ENCODE peak calls at places on chromosomes 4 and X, in four cellular contexts. Q is mesendoderm, D is neuronal stem cell, B is H1. X is an unnamed sample.

GRCh38 chrX:22135994-22136684 is 104.0 kb downstream of the PHEX start:
- DNase-seq in B (no peak), Q (peak), D (peak), X (no peak)

GRCh38 chr4:86999244-86999643 is 64.4 kb downstream of the AFF1 start:
- DNase-seq in B (no peak), Q (no peak), D (no peak), X (no peak)

GRCh38 chr4:139301821-139302611 is at the start of gene NDUFC1:
- DNase-seq in Q (peak), D (no peak), B (no peak), X (peak)

GRCh38 chr4:106010761-106011160 is 115.5 kb downstream of the NPNT start:
- DNase-seq in Q (no peak), D (no peak), B (no peak), X (no peak)

GRCh38 chr4:77418333-77418732 is 187.3 kb upstream of the CXCL13 start:
- DNase-seq in B (no peak), Q (peak), D (no peak), X (peak)

GRCh38 chr4:24763631-24764302 is 31.6 kb upstream of the SOD3 start:
- DNase-seq in Q (no peak), B (no peak), D (no peak), X (peak)

GRCh38 chr4:71287305-71287704 is 51.5 kb upstream of the SLC4A4 start:
- DNase-seq in Q (no peak), D (no peak), B (no peak), X (peak)

GRCh38 chrX:1481636-1482529 is 29.2 kb upstream of the ASMTL start:
- DNase-seq in Q (peak), B (peak), D (no peak), X (peak)

GRCh38 chr4:121306932-121307331 is 73.9 kb downstream of the QRFPR start:
- DNase-seq in Q (no peak), B (no peak), D (no peak), X (no peak)

GRCh38 chr4:152160236-152160800 is 375.6 kb downstream of the FBXW7 start:
- DNase-seq in B (no peak), D (no peak), Q (no peak), X (peak)

GRCh38 chr4:54067163-54067562 is 2.8 kb upstream of the CHIC2 start:
- DNase-seq in Q (no peak), B (no peak), D (no peak), X (peak)

GRCh38 chr4:59248313-59248712 is 1951.8 kb upstream of the ADGRL3 start:
- DNase-seq in Q (no peak), B (no peak), D (no peak), X (no peak)

GRCh38 chr4:157075811-157076577 is at the start of gene GLRB:
- DNase-seq in Q (peak), B (no peak), D (peak), X (peak)

GRCh38 chr4:174553828-174554227 is 31.5 kb upstream of the HPGD start:
- DNase-seq in D (no peak), B (no peak), Q (no peak), X (no peak)

GRCh38 chr4:85475631-85476233 is 782 bp downstream of the ARHGAP24 start:
- DNase-seq in B (no peak), D (peak), Q (no peak), X (peak)
- H3K9ac ChIP-seq in B (no peak), D (no peak), Q (peak), X (no peak)

DNA sequence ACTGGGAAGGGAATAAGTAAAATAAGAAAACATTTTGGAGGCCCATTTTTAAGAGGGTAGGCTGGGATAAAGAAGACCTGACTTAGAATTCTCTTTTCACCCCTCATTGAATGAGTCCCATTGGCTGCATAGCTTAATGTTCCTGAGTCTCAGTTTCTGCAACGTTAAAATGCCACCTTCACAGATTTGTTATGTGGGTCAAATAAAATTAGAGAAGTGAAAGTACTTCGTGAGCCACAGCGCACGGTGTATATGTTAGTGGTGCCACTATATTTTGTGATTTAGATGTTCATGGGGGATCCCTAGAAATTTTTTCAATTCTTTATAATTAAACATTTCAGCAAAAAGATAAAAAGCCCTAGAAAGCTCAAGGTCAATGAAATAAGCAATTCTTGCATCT is 109.2 kb upstream of the HS3ST1 start:
- DNase-seq in Q (no peak), B (no peak), D (no peak), X (no peak)
- H3K18ac ChIP-seq in Q (no peak), B (no peak), D (no peak), X (no peak)

DNA sequence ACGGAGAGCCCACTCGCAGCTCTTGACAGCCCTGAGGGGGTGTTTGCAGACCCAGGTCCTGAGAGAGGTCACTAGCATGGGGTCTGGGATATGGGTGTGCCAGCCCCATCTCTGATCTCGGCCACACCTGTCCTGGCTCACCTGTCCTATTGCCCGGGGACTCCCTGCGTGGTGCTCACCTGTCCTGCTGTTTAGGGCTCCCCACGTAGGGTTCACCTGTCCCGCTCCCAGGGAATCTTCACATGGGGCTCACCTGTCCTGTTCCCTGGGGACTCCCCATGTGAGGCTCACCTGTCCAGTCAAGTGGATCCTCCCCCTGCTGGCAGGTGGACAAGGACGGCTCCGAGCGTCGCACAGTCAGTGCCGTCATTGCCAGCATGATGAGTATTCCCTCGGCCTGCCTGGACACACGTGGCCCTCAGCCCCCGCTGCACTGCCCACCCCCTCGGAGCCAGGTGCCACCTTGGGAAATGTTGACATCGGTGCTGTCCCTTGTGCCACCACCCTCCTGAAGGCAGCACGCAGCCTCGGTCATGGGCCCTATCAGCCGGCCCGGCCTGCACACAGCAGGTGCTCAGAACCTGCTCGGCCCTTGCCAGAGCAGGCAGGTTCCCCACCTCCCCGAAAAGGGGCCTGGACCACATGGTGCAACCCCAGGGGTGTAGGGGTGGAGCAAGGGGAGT is 6.3 kb downstream of the SLC49A3 start:
- DNase-seq in Q (no peak), D (no peak), B (no peak), X (no peak)
- H3K9ac ChIP-seq in Q (no peak), D (no peak), B (no peak), X (no peak)

GRCh38 chr4:41935652-41936021 is 408 bp downstream of the TMEM33 start:
- DNase-seq in D (no peak), B (no peak), Q (no peak), X (peak)
- H3K18ac ChIP-seq in D (no peak), B (no peak), Q (no peak), X (peak)

GRCh38 chrX:40131644-40132376 is 34.1 kb upstream of the BCOR start:
- DNase-seq in B (no peak), D (no peak), Q (no peak), X (no peak)

GRCh38 chrX:40130207-40130606 is 32.4 kb upstream of the BCOR start:
- DNase-seq in Q (peak), D (no peak), B (no peak), X (no peak)

GRCh38 chrX:40127052-40127451 is 29.3 kb upstream of the BCOR start:
- DNase-seq in D (no peak), B (no peak), Q (no peak), X (no peak)

DNA sequence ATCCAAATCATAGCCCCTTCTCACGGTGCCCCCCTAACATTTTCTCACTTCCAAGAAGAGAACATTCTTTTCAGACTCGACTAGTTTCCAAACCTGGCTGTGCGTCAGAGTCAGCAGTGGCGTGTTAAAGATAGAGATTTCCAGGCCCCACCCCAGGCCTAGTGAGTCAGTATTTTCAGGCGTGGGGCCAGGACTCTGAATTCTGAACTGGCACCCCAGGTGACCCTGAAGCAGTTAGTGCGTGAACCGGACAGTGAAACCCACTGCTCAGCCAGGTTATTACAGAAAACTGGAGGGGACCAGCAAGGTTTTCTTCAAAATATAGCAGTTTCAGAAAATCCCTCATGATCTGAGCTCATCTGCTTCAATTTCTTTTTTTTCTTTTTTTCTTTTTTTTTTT is 35.0 kb upstream of the BCOR start:
- DNase-seq in B (no peak), D (no peak), Q (no peak), X (no peak)
- H3K9ac ChIP-seq in B (no peak), D (no peak), Q (no peak), X (no peak)

X was measured in trophoblast cell.